ENCODE peak calls at places on chromosomes 16 and 17, in six cellular contexts. Y is NCI-H1092; F is NCI-H345; Q is AG04449; N is activated naive CD4-positive, alpha-beta T cell; S is Right ventricle myocardium superior. M is an unnamed sample.

GRCh38 chr17:18981642-18982424 is 22.7 kb downstream of the FAM83G start:
- DNase-seq in Y (peak), F (peak), Q (peak), N (no peak), S (no peak), M (no peak)

GRCh38 chr16:483351-484075 is 44.0 kb upstream of the CAPN15 start:
- DNase-seq in Y (no peak), F (no peak), Q (no peak), N (no peak), S (no peak), M (no peak)

GRCh38 chr16:12267491-12267890 is 291.0 kb downstream of the SNX29 start:
- DNase-seq in Y (no peak), F (no peak), Q (no peak), N (no peak), S (no peak), M (no peak)

GRCh38 chr17:1767358-1767757 is 5.5 kb downstream of the SERPINF1 start:
- DNase-seq in Y (no peak), F (no peak), Q (no peak), N (no peak), S (no peak), M (no peak)

GRCh38 chr17:69763503-69763902 is 311.5 kb upstream of the KCNJ16 start:
- DNase-seq in Y (no peak), F (no peak), Q (no peak), N (no peak), S (no peak), M (no peak)

GRCh38 chr17:40433551-40434384 is 9.5 kb upstream of the IGFBP4 start:
- DNase-seq in Y (no peak), F (no peak), Q (no peak), N (no peak), S (no peak), M (no peak)

GRCh38 chr16:74034862-74035261 is 261.8 kb upstream of the PSMD7 start:
- DNase-seq in Y (peak), F (peak), Q (no peak), N (no peak), S (no peak), M (no peak)

GRCh38 chr17:62860962-62861873 is 53.1 kb upstream of the MARCHF10 start:
- DNase-seq in Y (no peak), F (no peak), Q (no peak), N (no peak), S (no peak), M (no peak)

GRCh38 chr17:30229012-30229411 is 6.5 kb downstream of the SLC6A4 start:
- DNase-seq in Y (no peak), F (no peak), Q (no peak), N (no peak), S (no peak), M (no peak)

GRCh38 chr16:81035975-81036750 is 521 bp downstream of the ATMIN start:
- DNase-seq in Y (peak), F (peak), Q (no peak), N (peak), S (peak), M (peak)

GRCh38 chr16:30032083-30032819 is 1.2 kb upstream of the TLCD3B start:
- DNase-seq in Y (peak), F (peak), Q (no peak), N (peak), S (no peak), M (no peak)

GRCh38 chr17:82458885-82459424 is 414 bp downstream of the NARF start:
- DNase-seq in Y (no peak), F (peak), Q (no peak), N (no peak), S (peak), M (peak)

GRCh38 chr17:39239640-39240314 is 14.0 kb upstream of the STAC2 start:
- DNase-seq in Y (peak), F (peak), Q (no peak), N (peak), S (peak), M (peak)

GRCh38 chr16:12951392-12951791 is 50.0 kb downstream of the SHISA9 start:
- DNase-seq in Y (peak), F (peak), Q (no peak), N (no peak), S (no peak), M (no peak)

GRCh38 chr17:16286009-16286946 is 67.0 kb downstream of the CENPV start:
- DNase-seq in Y (no peak), F (no peak), Q (peak), N (no peak), S (peak), M (peak)

GRCh38 chr17:44212507-44213402 is 6.7 kb downstream of the UBTF start:
- DNase-seq in Y (no peak), F (no peak), Q (no peak), N (no peak), S (no peak), M (peak)

GRCh38 chr17:38674749-38675615 is at the start of gene EPOP:
- DNase-seq in Y (peak), F (peak), Q (no peak), N (peak), S (peak), M (peak)

GRCh38 chr17:46832945-46833839 is 14.7 kb upstream of the WNT3 start:
- DNase-seq in Y (no peak), F (no peak), Q (no peak), N (no peak), S (no peak), M (no peak)

GRCh38 chr17:80036715-80037477 is 454 bp downstream of the CCDC40 start:
- DNase-seq in Y (peak), F (peak), Q (no peak), N (no peak), S (no peak), M (peak)

GRCh38 chr17:75823257-75824041 is 20.8 kb downstream of the UNC13D start:
- DNase-seq in Y (no peak), F (no peak), Q (no peak), N (no peak), S (no peak), M (no peak)

GRCh38 chr17:32518856-32519768 is 32.3 kb downstream of the CDK5R1 start:
- DNase-seq in Y (peak), F (peak), Q (no peak), N (no peak), S (peak), M (peak)

GRCh38 chr17:37640016-37640415 is 3.2 kb downstream of the DDX52 start:
- DNase-seq in Y (no peak), F (no peak), Q (no peak), N (no peak), S (no peak), M (no peak)

GRCh38 chr16:80719573-80719972 is 84.8 kb downstream of the CDYL2 start:
- DNase-seq in Y (no peak), F (no peak), Q (no peak), N (no peak), S (no peak), M (no peak)

GRCh38 chr16:85592700-85593502 is 20.2 kb upstream of the GSE1 start:
- DNase-seq in Y (no peak), F (no peak), Q (no peak), N (no peak), S (no peak), M (no peak)

GRCh38 chr17:27340990-27341595 is 47.2 kb downstream of the WSB1 start:
- DNase-seq in Y (no peak), F (no peak), Q (no peak), N (no peak), S (no peak), M (no peak)